ENCODE peak calls at places on chromosomes 1 and 21, in six cellular contexts. F is Panc1; O is T-helper 1 cell; M is stimulated activated CD8-positive, alpha-beta memory T cell treated with anti-CD3 and anti-CD28 coated beads, Interleukin-7, amount 100 ng/mL, for 1 hour; A is effector memory CD4-positive, alpha-beta T cell; K is OCI-LY7. V is an unnamed sample.

GRCh38 chr1:216846339-216846738 is 123.1 kb upstream of the ESRRG start:
- DNase-seq in F (no peak), O (no peak), M (no peak), A (no peak), K (no peak), V (no peak)

GRCh38 chr1:30627206-30627605 is 96.2 kb downstream of the MATN1 start:
- DNase-seq in F (no peak), O (no peak), M (no peak), A (no peak), K (no peak), V (no peak)

GRCh38 chr1:229203030-229203751 is 67.7 kb upstream of the RAB4A start:
- DNase-seq in F (no peak), O (no peak), M (no peak), A (no peak), K (peak; percentile 31), V (no peak)

GRCh38 chr1:51289676-51290488 is 40.5 kb downstream of the TTC39A start:
- DNase-seq in F (no peak), O (no peak), M (no peak), A (no peak), K (no peak), V (peak; percentile 37)

GRCh38 chr1:113677250-113678158 is 81.8 kb downstream of the PHTF1 start:
- DNase-seq in F (peak; percentile 47), O (peak; percentile 21), M (no peak), A (no peak), K (peak; percentile 56), V (peak; percentile 79)

GRCh38 chr1:173149887-173150286 is 57.2 kb downstream of the TNFSF4 start:
- DNase-seq in F (no peak), O (no peak), M (no peak), A (no peak), K (no peak), V (no peak)

GRCh38 chr1:119007343-119007671 is 19.2 kb upstream of the TBX15 start:
- DNase-seq in F (no peak), O (no peak), M (no peak), A (no peak), K (no peak), V (no peak)

GRCh38 chr1:164693564-164694359 is 134.8 kb downstream of the PBX1 start:
- DNase-seq in F (no peak), O (no peak), M (no peak), A (no peak), K (no peak), V (no peak)

GRCh38 chr1:10638559-10639300 is 157.7 kb downstream of the CASZ1 start:
- DNase-seq in F (no peak), O (no peak), M (no peak), A (no peak), K (no peak), V (no peak)

GRCh38 chr1:76620371-76620770 is 246.9 kb upstream of the ST6GALNAC5 start:
- DNase-seq in F (no peak), O (no peak), M (no peak), A (no peak), K (no peak), V (no peak)

GRCh38 chr21:37642493-37642892 is 273.8 kb downstream of the KCNJ6 start:
- DNase-seq in F (no peak), O (peak; percentile 16), M (no peak), A (peak; percentile 6), K (peak; percentile 55), V (no peak)

GRCh38 chr1:24896176-24896575 is 33.9 kb downstream of the RUNX3 start:
- DNase-seq in F (no peak), O (no peak), M (no peak), A (no peak), K (no peak), V (peak; percentile 35)